ENCODE peak calls at places on chromosomes 5 and 9, in six cellular contexts. Q is NCI-H1417, Z is hippocampal formation, O is HAP-1, I is NCI-H1105 treated with DMSO at 0.1 percent for 48 hours, T is ecto neural progenitor cell. N is an unnamed sample.

GRCh38 chr5:111063709-111064322 is 7.7 kb upstream of the TSLP start:
- DNase-seq in Q (peak), Z (no peak), O (no peak), I (peak), T (no peak), N (no peak)

GRCh38 chr9:127897194-127897692 is 2.2 kb downstream of the ST6GALNAC6 start:
- DNase-seq in Q (no peak), Z (peak), O (peak), I (no peak), T (peak), N (peak)

GRCh38 chr9:13629067-13629466 is 349.6 kb upstream of the MPDZ start:
- DNase-seq in Q (no peak), Z (no peak), O (no peak), I (no peak), T (no peak), N (no peak)

GRCh38 chr9:107480386-107480789 is 9.2 kb downstream of the KLF4 start:
- DNase-seq in Q (no peak), Z (no peak), O (no peak), I (no peak), T (no peak), N (peak)

GRCh38 chr5:144024085-144024484 is 146.4 kb downstream of the YIPF5 start:
- DNase-seq in Q (no peak), Z (no peak), O (no peak), I (no peak), T (no peak), N (no peak)

GRCh38 chr5:61884242-61884855 is 421.7 kb upstream of the KIF2A start:
- DNase-seq in Q (no peak), Z (no peak), O (no peak), I (no peak), T (no peak), N (no peak)

GRCh38 chr5:76691470-76692273 is 24.3 kb upstream of the F2R start:
- DNase-seq in Q (no peak), Z (no peak), O (no peak), I (no peak), T (no peak), N (no peak)

GRCh38 chr5:92641031-92641962 is 939.7 kb downstream of the NR2F1-AS1 start:
- DNase-seq in Q (peak), Z (no peak), O (peak), I (peak), T (no peak), N (peak)

GRCh38 chr5:108820983-108821382 is 73.3 kb downstream of the FER start:
- DNase-seq in Q (no peak), Z (no peak), O (no peak), I (no peak), T (no peak), N (no peak)

GRCh38 chr9:127293767-127294166 is 29.2 kb downstream of the GARNL3 start:
- DNase-seq in Q (no peak), Z (no peak), O (no peak), I (no peak), T (no peak), N (no peak)

GRCh38 chr5:10580531-10581423 is 16.9 kb downstream of the ANKRD33B start:
- DNase-seq in Q (no peak), Z (no peak), O (no peak), I (no peak), T (peak), N (no peak)

GRCh38 chr9:36146666-36147065 is 10.1 kb downstream of the GLIPR2 start:
- DNase-seq in Q (no peak), Z (no peak), O (no peak), I (no peak), T (no peak), N (no peak)

GRCh38 chr9:20087481-20087880 is 298.6 kb upstream of the SLC24A2 start:
- DNase-seq in Q (no peak), Z (no peak), O (no peak), I (no peak), T (no peak), N (no peak)

GRCh38 chr5:158695595-158696330 is 404.0 kb downstream of the EBF1 start:
- DNase-seq in Q (peak), Z (peak), O (peak), I (peak), T (peak), N (peak)

GRCh38 chr9:133396952-133397351 is 20.8 kb downstream of the STKLD1 start:
- DNase-seq in Q (no peak), Z (no peak), O (no peak), I (no peak), T (peak), N (no peak)

GRCh38 chr5:3033033-3033755 is 281.7 kb upstream of the IRX2 start:
- DNase-seq in Q (no peak), Z (no peak), O (no peak), I (no peak), T (no peak), N (no peak)

N was measured in mucosa of gallbladder.